ENCODE peak calls at places on chromosomes 5 and 9, in four cellular contexts. One of them, this sample, is unnamed.

GRCh38 chr5:113031132-113031531 is 54.5 kb downstream of the DCP2 start:
- DNase-seq in WERI-Rb-1: no peak
- DNase-seq in WTC11: no peak
- DNase-seq in GM12865: no peak
- DNase-seq in this sample: no peak

GRCh38 chr9:137745541-137745991 is 126.8 kb downstream of the EHMT1 start:
- DNase-seq in WERI-Rb-1: no peak
- DNase-seq in WTC11: no peak
- DNase-seq in GM12865: peak; percentile 88
- DNase-seq in this sample: no peak

GRCh38 chr5:36392186-36392585 is 90.5 kb upstream of the RANBP3L start:
- DNase-seq in WERI-Rb-1: no peak
- DNase-seq in WTC11: no peak
- DNase-seq in GM12865: no peak
- DNase-seq in this sample: no peak

GRCh38 chr5:168793844-168794837 is 215.0 kb upstream of the PANK3 start:
- DNase-seq in WERI-Rb-1: no peak
- DNase-seq in WTC11: no peak
- DNase-seq in GM12865: no peak
- DNase-seq in this sample: no peak

GRCh38 chr9:93900971-93901861 is 53.9 kb downstream of the BARX1 start:
- DNase-seq in WERI-Rb-1: peak; percentile 6
- DNase-seq in WTC11: peak; percentile 9
- DNase-seq in GM12865: no peak
- DNase-seq in this sample: no peak

GRCh38 chr5:16933337-16933736 is 2.8 kb downstream of the MYO10 start:
- DNase-seq in WERI-Rb-1: no peak
- DNase-seq in WTC11: no peak
- DNase-seq in GM12865: no peak
- DNase-seq in this sample: no peak

GRCh38 chr5:28575368-28575767 is 1537.0 kb upstream of the CDH9 start:
- DNase-seq in WERI-Rb-1: no peak
- DNase-seq in WTC11: no peak
- DNase-seq in GM12865: no peak
- DNase-seq in this sample: no peak

GRCh38 chr5:55600536-55601208 is 65.9 kb upstream of the PLPP1 start:
- DNase-seq in WERI-Rb-1: no peak
- DNase-seq in WTC11: no peak
- DNase-seq in GM12865: no peak
- DNase-seq in this sample: no peak

GRCh38 chr9:123772374-123772773 is 157.6 kb downstream of the DENND1A start:
- DNase-seq in WERI-Rb-1: no peak
- DNase-seq in WTC11: no peak
- DNase-seq in GM12865: no peak
- DNase-seq in this sample: no peak

GRCh38 chr9:84556556-84556955 is 113.0 kb upstream of the NTRK2 start:
- DNase-seq in WERI-Rb-1: no peak
- DNase-seq in WTC11: no peak
- DNase-seq in GM12865: no peak
- DNase-seq in this sample: no peak

GRCh38 chr5:86095106-86095505 is 522.6 kb upstream of the COX7C start:
- DNase-seq in WERI-Rb-1: no peak
- DNase-seq in WTC11: no peak
- DNase-seq in GM12865: no peak
- DNase-seq in this sample: no peak

GRCh38 chr5:16736158-16736994 is 119.6 kb upstream of the RETREG1 start:
- DNase-seq in WERI-Rb-1: no peak
- DNase-seq in WTC11: peak; percentile 56
- DNase-seq in GM12865: no peak
- DNase-seq in this sample: no peak

GRCh38 chr5:159318448-159318847 is 11.8 kb downstream of the IL12B start:
- DNase-seq in WERI-Rb-1: no peak
- DNase-seq in WTC11: no peak
- DNase-seq in GM12865: no peak
- DNase-seq in this sample: no peak

GRCh38 chr5:137754236-137754960 is at the start of gene HNRNPA0:
- DNase-seq in WERI-Rb-1: peak; percentile 97
- DNase-seq in WTC11: peak; percentile 96
- DNase-seq in GM12865: peak; percentile 99
- DNase-seq in this sample: peak; percentile 96

GRCh38 chr9:68844623-68845612 is 139.9 kb downstream of the PIP5K1B start:
- DNase-seq in WERI-Rb-1: peak; percentile 41
- DNase-seq in WTC11: peak; percentile 65
- DNase-seq in GM12865: peak; percentile 76
- DNase-seq in this sample: peak; percentile 57

GRCh38 chr5:53482717-53483638 is 2.5 kb downstream of the FST start:
- DNase-seq in WERI-Rb-1: no peak
- DNase-seq in WTC11: peak; percentile 57
- DNase-seq in GM12865: peak; percentile 29
- DNase-seq in this sample: peak; percentile 65
- TF ChIP-seq CTCF in WERI-Rb-1: peak; percentile 11
- TF ChIP-seq CTCF in WTC11: no peak
- TF ChIP-seq CTCF in GM12865: no peak
- TF ChIP-seq CTCF in this sample: peak; percentile 6

GRCh38 chr9:106722051-106722753 is 140.8 kb upstream of the ZNF462 start:
- DNase-seq in WERI-Rb-1: no peak
- DNase-seq in WTC11: no peak
- DNase-seq in GM12865: no peak
- DNase-seq in this sample: no peak

GRCh38 chr9:106718996-106719395 is 144.0 kb upstream of the ZNF462 start:
- DNase-seq in WERI-Rb-1: no peak
- DNase-seq in WTC11: no peak
- DNase-seq in GM12865: no peak
- DNase-seq in this sample: no peak

GRCh38 chr9:106713206-106713605 is 149.8 kb upstream of the ZNF462 start:
- DNase-seq in WERI-Rb-1: no peak
- DNase-seq in WTC11: no peak
- DNase-seq in GM12865: no peak
- DNase-seq in this sample: no peak

GRCh38 chr9:106716820-106717219 is 146.1 kb upstream of the ZNF462 start:
- DNase-seq in WERI-Rb-1: no peak
- DNase-seq in WTC11: no peak
- DNase-seq in GM12865: no peak
- DNase-seq in this sample: no peak

DNA sequence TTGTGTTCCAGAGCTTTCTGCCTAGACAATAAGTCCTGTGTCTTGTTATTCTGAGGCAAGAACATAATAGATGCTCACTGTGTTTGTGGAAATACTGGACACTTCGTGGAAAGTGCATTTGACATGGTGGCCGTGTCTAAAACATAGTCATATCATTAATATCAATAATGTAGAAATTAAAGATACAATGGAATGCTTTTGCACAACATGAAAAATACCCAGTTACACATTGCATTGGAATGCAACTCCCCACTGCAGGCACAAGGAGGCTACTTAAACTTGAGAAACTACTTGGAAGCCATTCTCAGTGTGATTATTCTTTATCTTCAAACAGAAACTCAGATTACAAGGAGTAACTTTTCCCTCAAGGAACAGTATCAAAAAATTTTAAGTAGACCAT is 145.3 kb upstream of the ZNF462 start:
- DNase-seq in WERI-Rb-1: no peak
- DNase-seq in WTC11: no peak
- DNase-seq in GM12865: no peak
- DNase-seq in this sample: no peak
- TF ChIP-seq CTCF in WERI-Rb-1: no peak
- TF ChIP-seq CTCF in WTC11: no peak
- TF ChIP-seq CTCF in GM12865: no peak
- TF ChIP-seq CTCF in this sample: no peak

GRCh38 chr9:14433841-14434511 is 120.0 kb upstream of the NFIB start:
- DNase-seq in WERI-Rb-1: no peak
- DNase-seq in WTC11: no peak
- DNase-seq in GM12865: peak; percentile 23
- DNase-seq in this sample: no peak
- TF ChIP-seq CTCF in WERI-Rb-1: no peak
- TF ChIP-seq CTCF in WTC11: no peak
- TF ChIP-seq CTCF in GM12865: no peak
- TF ChIP-seq CTCF in this sample: no peak

DNA sequence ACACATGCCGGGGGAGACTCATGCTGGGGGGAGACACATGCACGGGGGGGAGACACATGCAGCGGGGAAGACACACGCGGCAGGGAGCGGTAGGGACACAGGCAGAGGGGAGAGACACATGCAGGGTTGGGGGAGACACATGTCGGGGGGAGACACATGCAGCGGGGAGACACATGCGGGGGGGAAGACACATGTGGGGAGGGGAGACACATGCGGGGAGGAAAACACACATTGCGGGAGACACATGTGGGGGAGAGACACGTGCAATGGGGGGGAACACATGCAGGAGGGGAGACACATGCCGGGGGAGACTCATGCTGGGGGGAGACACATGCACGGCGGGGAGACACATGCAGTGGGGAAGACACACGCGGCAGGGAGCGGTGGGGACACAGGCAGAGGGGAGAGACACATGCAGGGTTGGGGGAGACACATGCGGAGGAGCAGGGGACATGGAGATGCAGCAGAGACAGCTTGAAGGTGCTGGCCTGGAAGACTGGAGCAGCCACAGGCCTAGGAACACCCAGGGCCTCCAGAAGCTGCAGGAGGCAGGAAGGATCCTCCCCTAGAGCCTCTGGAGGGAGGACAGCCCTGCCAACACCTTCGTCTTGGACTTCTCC is 20.3 kb upstream of the OLFM1 start:
- DNase-seq in WERI-Rb-1: no peak
- DNase-seq in WTC11: no peak
- DNase-seq in GM12865: no peak
- DNase-seq in this sample: no peak
- TF ChIP-seq CTCF in WERI-Rb-1: no peak
- TF ChIP-seq CTCF in WTC11: no peak
- TF ChIP-seq CTCF in GM12865: no peak
- TF ChIP-seq CTCF in this sample: no peak

GRCh38 chr5:22850981-22851380 is 2.2 kb downstream of the CDH12 start:
- DNase-seq in WERI-Rb-1: no peak
- DNase-seq in WTC11: no peak
- DNase-seq in GM12865: no peak
- DNase-seq in this sample: no peak

GRCh38 chr5:22855824-22856223 is 2.7 kb upstream of the CDH12 start:
- DNase-seq in WERI-Rb-1: no peak
- DNase-seq in WTC11: no peak
- DNase-seq in GM12865: no peak
- DNase-seq in this sample: no peak

DNA sequence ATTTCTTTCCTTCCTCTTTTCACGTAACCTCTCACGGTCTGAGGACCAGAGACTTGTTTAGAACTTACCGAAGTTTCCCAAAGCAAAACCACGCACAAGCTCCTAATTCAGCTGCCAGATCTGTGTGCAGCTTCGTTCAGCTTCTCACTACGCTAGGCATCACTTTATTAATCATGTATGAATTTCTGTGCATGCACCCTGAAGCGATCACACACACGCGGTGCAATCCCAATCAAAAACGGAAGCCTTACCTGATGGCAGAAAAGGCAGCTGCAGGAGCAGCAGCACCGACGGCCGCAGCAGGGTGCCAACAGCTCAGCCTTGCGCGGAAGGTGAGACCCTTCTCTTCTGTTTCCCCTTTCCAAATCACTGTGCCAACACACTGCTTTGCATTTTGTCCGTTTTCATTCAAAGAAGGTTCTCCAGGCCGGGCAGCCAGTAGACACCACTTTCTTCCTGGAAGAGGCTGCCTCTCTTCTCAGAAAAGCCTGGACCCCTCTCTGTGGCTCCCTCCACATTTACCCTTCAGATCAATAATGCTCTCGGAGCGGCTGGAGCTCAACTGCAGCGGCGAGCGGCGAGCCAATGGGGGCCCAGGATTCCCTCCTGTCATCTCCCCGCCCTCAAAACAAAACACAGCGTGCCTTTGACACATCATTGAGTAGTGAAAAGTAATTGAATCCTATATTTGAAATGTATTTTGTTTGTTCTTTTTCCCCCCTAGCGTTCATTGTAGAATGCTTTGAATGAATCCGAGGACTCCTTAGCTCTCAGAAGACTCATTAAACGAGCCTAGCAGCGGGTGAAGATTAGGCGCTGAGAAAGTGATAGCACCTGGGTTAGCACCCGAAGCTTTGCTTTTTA is at the start of gene CDH12:
- DNase-seq in WERI-Rb-1: peak; percentile 79
- DNase-seq in WTC11: peak; percentile 51
- DNase-seq in GM12865: peak; percentile 0
- DNase-seq in this sample: peak; percentile 67
- TF ChIP-seq CTCF in WERI-Rb-1: peak; percentile 33
- TF ChIP-seq CTCF in WTC11: no peak
- TF ChIP-seq CTCF in GM12865: no peak
- TF ChIP-seq CTCF in this sample: no peak

DNA sequence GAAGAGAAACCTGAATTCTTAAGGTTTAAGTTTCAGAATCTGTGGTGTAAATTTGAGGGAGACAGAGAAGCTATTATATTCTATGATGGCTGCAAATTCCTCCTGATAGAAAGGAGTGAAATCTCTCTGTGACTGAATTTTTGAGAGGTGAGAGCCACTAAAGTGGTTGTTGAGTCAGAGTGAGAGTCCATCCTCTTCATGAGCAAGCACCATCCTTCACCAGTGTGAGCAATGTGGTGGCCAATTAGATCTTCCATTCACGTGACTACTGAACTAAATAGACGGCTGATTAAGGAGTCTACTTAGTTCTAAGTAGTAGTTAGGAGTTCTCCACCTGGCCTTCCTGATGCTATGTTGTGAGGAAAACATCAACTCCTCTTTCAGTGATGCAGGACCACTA is 147.8 kb upstream of the CCNH start:
- DNase-seq in WERI-Rb-1: no peak
- DNase-seq in WTC11: no peak
- DNase-seq in GM12865: no peak
- DNase-seq in this sample: no peak
- TF ChIP-seq CTCF in WERI-Rb-1: no peak
- TF ChIP-seq CTCF in WTC11: no peak
- TF ChIP-seq CTCF in GM12865: no peak
- TF ChIP-seq CTCF in this sample: no peak

This sample was measured in nephron progenitor cell.